ENCODE peak calls at places on chromosomes 4 and X, in four cellular contexts. One of them, this sample, is unnamed.
A peak's percentile ranks its signal among the peaks of the same experiment; 100 is the strongest.

GRCh38 chrX:79081895-79082512 is 62.5 kb upstream of the GPR174 start:
- DNase-seq in MG63: no peak
- DNase-seq in brain microvascular endothelial cell: peak; percentile 12
- DNase-seq in cardiac muscle cell: peak; percentile 51
- DNase-seq in this sample: peak; percentile 66

GRCh38 chr4:81792521-81792920 is 320.8 kb upstream of the RASGEF1B start:
- DNase-seq in cardiac muscle cell: no peak
- DNase-seq in MG63: no peak
- DNase-seq in brain microvascular endothelial cell: no peak
- DNase-seq in this sample: no peak

GRCh38 chr4:71156616-71157015 is 163.2 kb downstream of the DCK start:
- DNase-seq in brain microvascular endothelial cell: no peak
- DNase-seq in MG63: no peak
- DNase-seq in cardiac muscle cell: peak; percentile 10
- DNase-seq in this sample: no peak

GRCh38 chr4:17613761-17614415 is 553 bp upstream of the MED28 start:
- DNase-seq in brain microvascular endothelial cell: peak; percentile 64
- DNase-seq in MG63: peak; percentile 64
- DNase-seq in cardiac muscle cell: peak; percentile 68
- DNase-seq in this sample: peak; percentile 32

GRCh38 chrX:40877869-40878268 is 142.5 kb upstream of the MED14 start:
- DNase-seq in MG63: no peak
- DNase-seq in cardiac muscle cell: peak; percentile 34
- DNase-seq in brain microvascular endothelial cell: no peak
- DNase-seq in this sample: peak; percentile 35

GRCh38 chrX:12360389-12360788 is 222.1 kb downstream of the FRMPD4 start:
- DNase-seq in cardiac muscle cell: peak; percentile 44
- DNase-seq in MG63: no peak
- DNase-seq in brain microvascular endothelial cell: peak; percentile 2
- DNase-seq in this sample: no peak

GRCh38 chrX:139120760-139121159 is 409.2 kb upstream of the FGF13 start:
- DNase-seq in cardiac muscle cell: no peak
- DNase-seq in brain microvascular endothelial cell: no peak
- DNase-seq in MG63: peak; percentile 0
- DNase-seq in this sample: no peak

GRCh38 chr4:80803337-80803736 is 227.2 kb upstream of the BMP3 start:
- DNase-seq in cardiac muscle cell: no peak
- DNase-seq in MG63: no peak
- DNase-seq in brain microvascular endothelial cell: no peak
- DNase-seq in this sample: no peak

GRCh38 chr4:69787879-69788278 is 27.5 kb upstream of the SULT1B1 start:
- DNase-seq in brain microvascular endothelial cell: peak; percentile 26
- DNase-seq in cardiac muscle cell: no peak
- DNase-seq in MG63: peak; percentile 2
- DNase-seq in this sample: no peak

GRCh38 chr4:11669156-11669555 is 240.5 kb upstream of the HS3ST1 start:
- DNase-seq in brain microvascular endothelial cell: peak; percentile 3
- DNase-seq in cardiac muscle cell: peak; percentile 3
- DNase-seq in MG63: no peak
- DNase-seq in this sample: no peak

GRCh38 chr4:43619219-43619618 is 726.7 kb downstream of the GRXCR1 start:
- DNase-seq in cardiac muscle cell: no peak
- DNase-seq in brain microvascular endothelial cell: no peak
- DNase-seq in MG63: no peak
- DNase-seq in this sample: no peak

GRCh38 chrX:16278927-16279326 is 111.6 kb downstream of the MAGEB17 start:
- DNase-seq in brain microvascular endothelial cell: no peak
- DNase-seq in MG63: no peak
- DNase-seq in cardiac muscle cell: no peak
- DNase-seq in this sample: peak; percentile 0

GRCh38 chr4:141275834-141276233 is 55.1 kb downstream of the ZNF330 start:
- DNase-seq in cardiac muscle cell: peak; percentile 87
- DNase-seq in brain microvascular endothelial cell: peak; percentile 80
- DNase-seq in MG63: no peak
- DNase-seq in this sample: no peak

GRCh38 chr4:31104033-31104432 is 383.9 kb downstream of the PCDH7 start:
- DNase-seq in cardiac muscle cell: no peak
- DNase-seq in MG63: no peak
- DNase-seq in brain microvascular endothelial cell: no peak
- DNase-seq in this sample: no peak

GRCh38 chr4:22485751-22486150 is 30.1 kb downstream of the ADGRA3 start:
- DNase-seq in brain microvascular endothelial cell: peak; percentile 32
- DNase-seq in cardiac muscle cell: peak; percentile 80
- DNase-seq in MG63: peak; percentile 28
- DNase-seq in this sample: no peak

GRCh38 chr4:73419106-73420038 is 15.3 kb downstream of the ALB start:
- DNase-seq in MG63: no peak
- DNase-seq in brain microvascular endothelial cell: no peak
- DNase-seq in cardiac muscle cell: no peak
- DNase-seq in this sample: no peak

GRCh38 chr4:141448490-141448889 is 187.9 kb upstream of the IL15 start:
- DNase-seq in cardiac muscle cell: no peak
- DNase-seq in MG63: no peak
- DNase-seq in brain microvascular endothelial cell: no peak
- DNase-seq in this sample: no peak

GRCh38 chrX:19214248-19214787 is 92.0 kb upstream of the ADGRG2 start:
- DNase-seq in cardiac muscle cell: no peak
- DNase-seq in MG63: no peak
- DNase-seq in brain microvascular endothelial cell: no peak
- DNase-seq in this sample: no peak

GRCh38 chrX:16188687-16189086 is 21.4 kb downstream of the MAGEB17 start:
- DNase-seq in cardiac muscle cell: no peak
- DNase-seq in MG63: no peak
- DNase-seq in brain microvascular endothelial cell: no peak
- DNase-seq in this sample: no peak

GRCh38 chr4:149933120-149933519 is 117.5 kb upstream of the IQCM start:
- DNase-seq in brain microvascular endothelial cell: no peak
- DNase-seq in MG63: no peak
- DNase-seq in cardiac muscle cell: no peak
- DNase-seq in this sample: no peak

GRCh38 chr4:82770607-82771006 is 28.0 kb downstream of the SCD5 start:
- DNase-seq in cardiac muscle cell: no peak
- DNase-seq in MG63: no peak
- DNase-seq in brain microvascular endothelial cell: no peak
- DNase-seq in this sample: no peak

GRCh38 chr4:105520819-105521790 is 31.3 kb upstream of the ARHGEF38 start:
- DNase-seq in brain microvascular endothelial cell: peak; percentile 53
- DNase-seq in cardiac muscle cell: peak; percentile 66
- DNase-seq in MG63: no peak
- DNase-seq in this sample: peak; percentile 64

GRCh38 chr4:73836373-73837269 is at the start of gene CXCL6:
- DNase-seq in brain microvascular endothelial cell: no peak
- DNase-seq in cardiac muscle cell: peak; percentile 73
- DNase-seq in MG63: peak; percentile 41
- DNase-seq in this sample: no peak

GRCh38 chr4:187415227-187415626 is 580.3 kb upstream of the ZFP42 start:
- DNase-seq in cardiac muscle cell: no peak
- DNase-seq in brain microvascular endothelial cell: no peak
- DNase-seq in MG63: no peak
- DNase-seq in this sample: no peak

GRCh38 chrX:135596495-135596894 is 76.0 kb downstream of the INTS6L start:
- DNase-seq in MG63: peak; percentile 27
- DNase-seq in brain microvascular endothelial cell: no peak
- DNase-seq in cardiac muscle cell: peak; percentile 45
- DNase-seq in this sample: peak; percentile 27

GRCh38 chrX:122512561-122513072 is 671.5 kb upstream of the GRIA3 start:
- DNase-seq in cardiac muscle cell: no peak
- DNase-seq in MG63: no peak
- DNase-seq in brain microvascular endothelial cell: no peak
- DNase-seq in this sample: no peak

GRCh38 chrX:49876750-49877149 is 2.5 kb upstream of the USP27X start:
- DNase-seq in MG63: no peak
- DNase-seq in brain microvascular endothelial cell: peak; percentile 26
- DNase-seq in cardiac muscle cell: peak; percentile 26
- DNase-seq in this sample: peak; percentile 46

GRCh38 chr4:118865091-118865708 is 23.5 kb upstream of the SYNPO2 start:
- DNase-seq in brain microvascular endothelial cell: peak; percentile 51
- DNase-seq in cardiac muscle cell: peak; percentile 68
- DNase-seq in MG63: no peak
- DNase-seq in this sample: peak; percentile 47

GRCh38 chr4:62482355-62482754 is 1282.2 kb downstream of the ADGRL3 start:
- DNase-seq in cardiac muscle cell: no peak
- DNase-seq in brain microvascular endothelial cell: no peak
- DNase-seq in MG63: no peak
- DNase-seq in this sample: no peak

GRCh38 chr4:181685911-181686310 is 557.3 kb upstream of the TENM3 start:
- DNase-seq in cardiac muscle cell: peak; percentile 68
- DNase-seq in brain microvascular endothelial cell: peak; percentile 91
- DNase-seq in MG63: peak; percentile 51
- DNase-seq in this sample: no peak

GRCh38 chr4:64718091-64718490 is 308.8 kb upstream of the TECRL start:
- DNase-seq in MG63: peak; percentile 22
- DNase-seq in brain microvascular endothelial cell: no peak
- DNase-seq in cardiac muscle cell: peak; percentile 2
- DNase-seq in this sample: no peak

DNA sequence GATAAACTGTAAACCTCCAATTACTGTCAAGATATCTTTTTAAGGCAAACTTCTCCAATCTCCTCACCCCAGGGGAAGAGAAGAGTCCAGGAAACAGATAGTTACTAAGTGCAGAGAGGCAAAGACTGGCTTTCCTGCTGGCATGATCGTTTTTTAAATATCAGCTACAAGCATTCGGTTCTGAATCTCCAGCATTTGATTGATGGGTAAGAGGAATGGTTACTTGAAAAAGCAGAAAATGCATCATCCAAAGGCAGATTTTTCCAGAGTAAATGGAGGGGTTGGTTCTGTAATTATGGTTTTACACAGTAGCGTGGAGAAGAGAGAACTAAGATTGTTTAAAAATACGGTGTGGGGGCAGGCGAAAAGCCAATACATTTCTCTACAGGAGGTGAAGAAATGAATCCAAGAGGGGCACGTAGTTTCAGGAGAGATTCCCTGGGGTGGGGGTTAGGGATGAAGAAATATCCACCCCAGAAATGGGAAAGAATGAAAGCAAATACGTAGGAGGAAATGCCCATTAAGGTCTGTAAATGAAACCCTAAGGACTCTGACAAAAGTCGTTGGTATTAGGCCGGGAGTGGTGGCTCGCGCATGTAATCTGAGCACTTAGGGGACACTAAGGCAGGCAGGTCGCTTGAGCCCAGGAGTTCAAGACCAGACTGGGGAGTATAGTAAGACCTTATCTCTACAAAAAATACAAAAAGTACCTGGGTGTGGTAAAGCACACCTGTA is 248.3 kb downstream of the DHRSX start:
- DNase-seq in cardiac muscle cell: no peak
- DNase-seq in brain microvascular endothelial cell: no peak
- DNase-seq in MG63: no peak
- DNase-seq in this sample: no peak
- H3K4me3 ChIP-seq in cardiac muscle cell: no peak overlapping the region
- H3K4me3 ChIP-seq in brain microvascular endothelial cell: no peak overlapping the region
- H3K4me3 ChIP-seq in MG63: peak overlapping the region; percentile 51
- H3K4me3 ChIP-seq in this sample: no peak overlapping the region

GRCh38 chrX:115564243-115564642 is 3.3 kb downstream of the PLS3 start:
- DNase-seq in MG63: no peak
- DNase-seq in cardiac muscle cell: peak; percentile 21
- DNase-seq in brain microvascular endothelial cell: no peak
- DNase-seq in this sample: no peak
- H3K4me3 ChIP-seq in MG63: no peak overlapping the region
- H3K4me3 ChIP-seq in cardiac muscle cell: no peak overlapping the region
- H3K4me3 ChIP-seq in brain microvascular endothelial cell: no peak overlapping the region
- H3K4me3 ChIP-seq in this sample: no peak overlapping the region

GRCh38 chr4:88276952-88277710 is 7.2 kb downstream of the PPM1K start:
- DNase-seq in cardiac muscle cell: no peak
- DNase-seq in brain microvascular endothelial cell: no peak
- DNase-seq in MG63: no peak
- DNase-seq in this sample: no peak
- H3K4me3 ChIP-seq in cardiac muscle cell: no peak overlapping the region
- H3K4me3 ChIP-seq in brain microvascular endothelial cell: no peak overlapping the region
- H3K4me3 ChIP-seq in MG63: no peak overlapping the region
- H3K4me3 ChIP-seq in this sample: no peak overlapping the region

GRCh38 chr4:146273204-146273901 is 59.0 kb downstream of the REELD1 start:
- DNase-seq in brain microvascular endothelial cell: no peak
- DNase-seq in cardiac muscle cell: no peak
- DNase-seq in MG63: no peak
- DNase-seq in this sample: peak; percentile 90
- H3K4me3 ChIP-seq in brain microvascular endothelial cell: no peak overlapping the region
- H3K4me3 ChIP-seq in cardiac muscle cell: no peak overlapping the region
- H3K4me3 ChIP-seq in MG63: no peak overlapping the region
- H3K4me3 ChIP-seq in this sample: peak overlapping the region; percentile 49

DNA sequence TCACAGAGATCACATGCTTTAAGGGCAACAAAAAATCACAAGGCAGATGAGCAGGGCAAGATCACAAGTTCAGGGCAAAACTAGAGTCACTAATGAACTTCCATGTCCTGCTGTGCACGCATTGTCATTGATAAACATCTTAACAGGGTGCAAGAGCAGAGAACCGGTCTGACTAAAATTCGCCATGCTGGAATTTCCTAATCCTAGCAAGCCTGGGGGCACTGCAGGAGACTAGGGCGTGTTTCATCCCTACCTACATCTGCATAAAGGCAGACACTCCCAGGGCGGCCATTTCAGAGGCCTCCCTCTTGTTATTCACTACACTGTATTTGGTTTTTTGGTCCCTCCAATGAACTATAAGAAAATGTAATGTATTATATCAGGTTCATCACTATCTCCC is 203.6 kb downstream of the ARHGEF9 start:
- DNase-seq in brain microvascular endothelial cell: no peak
- DNase-seq in MG63: no peak
- DNase-seq in cardiac muscle cell: no peak
- DNase-seq in this sample: no peak
- H3K4me3 ChIP-seq in brain microvascular endothelial cell: no peak overlapping the region
- H3K4me3 ChIP-seq in MG63: no peak overlapping the region
- H3K4me3 ChIP-seq in cardiac muscle cell: no peak overlapping the region
- H3K4me3 ChIP-seq in this sample: no peak overlapping the region